ENCODE peak calls at places on chromosomes 13 and 19, in eight cellular contexts. U is pons; F is stimulated activated CD4-positive, alpha-beta T cell treated with anti-CD3 and anti-CD28 coated beads, Interleukin-2, amount 100 ng/mL, for 48 hours; D is GM19239; O is activated CD4-positive, alpha-beta T cell treated with anti-CD3 and anti-CD28 coated beads, Interleukin-2, amount 10 ng/mL, durations not matched to agents 7 days and 5 days; E is pancreas; N is heart right ventricle; J is foreskin keratinocyte. G is an unnamed sample.

GRCh38 chr19:40223135-40223822 is 3.2 kb downstream of the CCNP start:
- DNase-seq in D (no peak), J (no peak), F (no peak), N (no peak), E (no peak), O (peak), U (no peak), G (no peak)

GRCh38 chr19:18173572-18174294 is at the start of gene IFI30:
- DNase-seq in J (no peak), E (peak), O (peak), F (peak), D (peak), N (peak), U (peak), G (peak)

GRCh38 chr19:6156033-6156432 is 20.6 kb downstream of the ACSBG2 start:
- DNase-seq in J (no peak), N (no peak), O (no peak), F (no peak), E (no peak), U (no peak), D (no peak), G (no peak)

GRCh38 chr13:33690321-33690720 is 127.6 kb upstream of the RFC3 start:
- DNase-seq in O (no peak), E (no peak), U (no peak), N (no peak), F (no peak), D (no peak), J (no peak), G (no peak)

GRCh38 chr13:29892149-29892548 is 41.7 kb upstream of the UBL3 start:
- DNase-seq in D (no peak), N (no peak), U (peak), E (no peak), O (no peak), J (no peak), F (no peak), G (no peak)

GRCh38 chr13:89694471-89694870 is 1653.0 kb upstream of the MIR17HG start:
- DNase-seq in J (no peak), U (no peak), E (no peak), O (no peak), F (no peak), N (no peak), D (no peak), G (no peak)

GRCh38 chr13:46686171-46686570 is 110.8 kb downstream of the ESD start:
- DNase-seq in O (no peak), J (no peak), E (no peak), D (no peak), F (no peak), N (no peak), U (no peak), G (no peak)

GRCh38 chr19:58398087-58398486 is 2.6 kb downstream of the RNF225 start:
- DNase-seq in E (no peak), N (no peak), U (no peak), D (no peak), O (no peak), J (no peak), F (no peak), G (no peak)

GRCh38 chr13:37429976-37430375 is 168.6 kb downstream of the POSTN start:
- DNase-seq in F (no peak), U (no peak), O (no peak), J (no peak), E (no peak), N (no peak), D (no peak), G (peak)

GRCh38 chr19:48302600-48302959 is 22.8 kb upstream of the EMP3 start:
- DNase-seq in E (no peak), F (no peak), O (no peak), U (no peak), N (no peak), J (no peak), D (no peak), G (no peak)

GRCh38 chr19:33613601-33614000 is 8.2 kb upstream of the CHST8 start:
- DNase-seq in F (no peak), D (no peak), E (no peak), J (no peak), N (no peak), O (no peak), U (no peak), G (no peak)

GRCh38 chr19:47098608-47099007 is 15.0 kb downstream of the ZC3H4 start:
- DNase-seq in D (no peak), U (no peak), F (no peak), O (no peak), N (no peak), E (no peak), J (no peak), G (no peak)

GRCh38 chr19:57803594-57804325 is 11.0 kb downstream of the ZNF552 start:
- DNase-seq in F (no peak), E (no peak), N (no peak), J (peak), U (no peak), O (no peak), D (no peak), G (peak)

GRCh38 chr13:27662738-27663470 is 41.2 kb downstream of the POLR1D start:
- DNase-seq in N (no peak), J (no peak), D (no peak), U (no peak), E (no peak), O (no peak), F (no peak), G (no peak)

GRCh38 chr13:92074658-92075057 is 676.2 kb downstream of the GPC5 start:
- DNase-seq in N (no peak), E (no peak), O (no peak), U (peak), F (no peak), D (no peak), J (no peak), G (no peak)

GRCh38 chr13:46321494-46322225 is 65.4 kb downstream of the RUBCNL start:
- DNase-seq in O (peak), D (peak), J (no peak), N (peak), E (no peak), U (peak), F (peak), G (peak)

G was measured in ELR.